ENCODE peak calls at places on chromosomes 6 and 20, in nine cellular contexts. I, K, X, R, Q, U, J, Z and O are unnamed samples.

GRCh38 chr20:19817017-19817416 is 59.0 kb downstream of the RIN2 start:
- DNase-seq in I (peak), R (no peak), Q (peak), J (no peak), X (no peak), Z (no peak), U (peak), K (no peak), O (peak)

GRCh38 chr20:46040902-46041535 is 12.0 kb downstream of the SLC12A5 start:
- DNase-seq in K (peak), R (peak), Z (peak), I (peak), Q (peak), U (peak), X (peak), J (no peak), O (peak)

GRCh38 chr6:37406942-37407341 is 26.1 kb upstream of the CMTR1 start:
- DNase-seq in X (no peak), R (no peak), Q (no peak), U (no peak), Z (no peak), I (no peak), K (no peak), J (no peak), O (no peak)

GRCh38 chr6:122098091-122098769 is 301.2 kb upstream of the HSF2 start:
- DNase-seq in I (peak), J (no peak), Q (peak), Z (no peak), U (no peak), R (no peak), K (no peak), X (no peak), O (no peak)

GRCh38 chr6:61586934-61587537 is 699.0 kb downstream of the KHDRBS2 start:
- DNase-seq in K (no peak), J (no peak), Z (no peak), R (no peak), U (no peak), I (no peak), Q (no peak), X (peak), O (no peak)

GRCh38 chr6:29989211-29989610 is 46.9 kb downstream of the HLA-A start:
- DNase-seq in R (no peak), J (no peak), U (no peak), I (no peak), K (no peak), Z (no peak), Q (no peak), X (no peak), O (no peak)

GRCh38 chr20:32114305-32114960 is 4.9 kb downstream of the TM9SF4 start:
- DNase-seq in U (peak), R (no peak), K (no peak), Z (no peak), X (no peak), J (no peak), I (no peak), Q (no peak), O (peak)

GRCh38 chr6:137810554-137811120 is 56.4 kb upstream of the TNFAIP3 start:
- DNase-seq in R (no peak), U (no peak), Q (no peak), K (no peak), J (no peak), I (no peak), X (no peak), Z (no peak), O (no peak)

GRCh38 chr6:96304997-96305396 is 216.6 kb upstream of the UFL1 start:
- DNase-seq in X (no peak), Q (no peak), Z (no peak), R (no peak), U (no peak), I (no peak), K (no peak), J (no peak), O (no peak)

GRCh38 chr6:12289655-12290489 is at the start of gene EDN1:
- DNase-seq in Q (peak), I (peak), J (peak), U (peak), R (peak), X (peak), Z (peak), K (peak), O (peak)
- TF ChIP-seq CTCF in Q (peak), I (peak), J (peak), U (peak), R (no peak), X (peak), Z (peak), K (peak), O (peak)

GRCh38 chr20:53872081-53872541 is 198.3 kb downstream of the BCAS1 start:
- DNase-seq in K (peak), Q (peak), R (no peak), J (no peak), U (no peak), Z (no peak), I (no peak), X (no peak), O (no peak)

GRCh38 chr20:53872561-53873248 is 197.7 kb downstream of the BCAS1 start:
- DNase-seq in R (peak), I (no peak), Q (peak), U (no peak), K (peak), Z (no peak), X (no peak), J (no peak), O (no peak)

GRCh38 chr20:53873249-53873642 is 197.1 kb downstream of the BCAS1 start:
- DNase-seq in J (no peak), X (no peak), R (no peak), K (peak), U (no peak), Q (no peak), Z (no peak), I (no peak), O (no peak)

GRCh38 chr20:53870426-53871199 is 199.8 kb downstream of the BCAS1 start:
- DNase-seq in U (no peak), J (no peak), I (no peak), Z (no peak), K (peak), X (no peak), Q (no peak), R (no peak), O (no peak)

DNA sequence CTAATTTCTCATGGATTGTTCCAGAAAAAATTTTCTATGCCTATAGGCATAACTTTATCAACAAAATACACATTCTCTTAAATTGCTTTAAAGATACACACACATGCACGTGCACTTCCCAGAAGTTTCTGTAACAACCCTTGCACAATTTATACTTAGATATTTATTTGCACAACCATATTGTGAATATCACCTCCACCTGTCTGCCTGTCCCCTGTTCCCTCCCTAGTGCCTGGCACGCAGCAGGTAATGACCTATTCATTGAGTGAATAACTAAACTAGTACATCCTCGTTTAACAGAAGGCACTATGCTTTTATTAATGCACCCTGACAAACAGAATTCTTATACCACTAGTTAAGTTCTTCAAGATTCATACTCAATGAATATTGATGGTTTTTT is 198.9 kb downstream of the BCAS1 start:
- DNase-seq in K (no peak), J (no peak), X (no peak), I (no peak), U (no peak), Z (no peak), R (no peak), Q (no peak), O (no peak)
- H3K4me3 ChIP-seq in K (peak), J (no peak), X (no peak), I (no peak), U (no peak), Z (no peak), R (no peak), Q (no peak), O (no peak)

GRCh38 chr6:126252154-126252553 is 87.8 kb upstream of the CENPW start:
- DNase-seq in I (no peak), X (no peak), Z (no peak), Q (no peak), U (no peak), K (no peak), J (no peak), R (no peak), O (no peak)
- TF ChIP-seq CTCF in I (no peak), X (no peak), Z (no peak), Q (no peak), U (no peak), K (peak), J (no peak), R (no peak), O (no peak)

GRCh38 chr6:87341899-87342298 is 2.7 kb upstream of the C6orf163 start:
- DNase-seq in R (no peak), U (no peak), I (no peak), J (no peak), K (no peak), Z (no peak), Q (no peak), X (no peak), O (no peak)
- H3K4me3 ChIP-seq in R (no peak), U (no peak), I (no peak), J (no peak), K (no peak), Z (no peak), Q (no peak), X (no peak), O (no peak)

DNA sequence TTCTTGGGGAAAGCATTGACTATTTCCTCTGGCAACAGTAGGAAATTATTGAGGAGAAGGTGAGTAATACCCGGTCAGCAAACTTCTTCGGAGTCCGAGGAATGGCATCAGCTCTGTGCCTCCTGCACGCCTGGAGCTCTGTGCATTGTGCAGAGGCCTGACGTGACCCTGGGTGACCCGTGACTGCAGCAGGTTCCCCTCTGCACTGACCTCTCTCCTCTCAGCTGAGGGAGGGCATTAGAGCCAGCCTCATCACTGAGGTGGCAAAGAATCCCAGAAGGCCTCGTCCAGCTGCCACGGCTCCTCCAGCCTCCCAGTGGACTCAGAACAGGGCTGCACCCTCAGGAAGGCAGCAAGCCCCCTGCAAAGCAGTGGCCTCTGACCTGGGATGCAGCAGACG is 502.9 kb downstream of the CD83 start:
- DNase-seq in R (no peak), I (no peak), X (no peak), J (no peak), Q (no peak), U (no peak), K (no peak), Z (no peak), O (no peak)
- TF ChIP-seq CTCF in R (no peak), I (no peak), X (no peak), J (no peak), Q (no peak), U (no peak), K (no peak), Z (no peak), O (no peak)